ENCODE peak calls at places on chromosomes 6 and 20, in four cellular contexts. V, H, W and J are unnamed samples.

GRCh38 chr6:34360556-34360955 is 31.9 kb downstream of the NUDT3 start:
- DNase-seq in V (no peak), H (no peak), W (no peak), J (no peak)

GRCh38 chr6:129696843-129697242 is 13.1 kb downstream of the ARHGAP18 start:
- DNase-seq in V (no peak), H (no peak), W (no peak), J (no peak)

GRCh38 chr20:63661959-63662812 is 4.1 kb downstream of the RTEL1 start:
- DNase-seq in V (no peak), H (no peak), W (no peak), J (no peak)

GRCh38 chr6:111813247-111814162 is 59.7 kb downstream of the FYN start:
- DNase-seq in V (no peak), H (no peak), W (no peak), J (no peak)

GRCh38 chr6:92684386-92684785 is 735.0 kb downstream of the EPHA7 start:
- DNase-seq in V (no peak), H (no peak), W (no peak), J (no peak)

GRCh38 chr6:10901751-10902150 is 14.9 kb downstream of the SYCP2L start:
- DNase-seq in V (no peak), H (no peak), W (no peak), J (peak; percentile 59)

GRCh38 chr6:16278048-16278724 is 39.8 kb downstream of the GMPR start:
- DNase-seq in V (no peak), H (no peak), W (no peak), J (no peak)

GRCh38 chr6:22765015-22765414 is 195.6 kb downstream of the HDGFL1 start:
- DNase-seq in V (no peak), H (no peak), W (no peak), J (no peak)

GRCh38 chr6:147922764-147923163 is 414.3 kb downstream of the SAMD5 start:
- DNase-seq in V (no peak), H (no peak), W (no peak), J (no peak)
- TF ChIP-seq PBX3 in V (no peak), H (no peak), W (no peak), J (no peak)

GRCh38 chr6:139655783-139656705 is 281.6 kb upstream of the CITED2 start:
- DNase-seq in V (peak; percentile 32), H (no peak), W (peak; percentile 14), J (no peak)
- TF ChIP-seq PBX3 in V (no peak), H (no peak), W (no peak), J (no peak)

GRCh38 chr6:43588194-43588593 is 12.2 kb downstream of the POLH start:
- DNase-seq in V (no peak), H (no peak), W (no peak), J (no peak)

GRCh38 chr6:43584892-43585570 is 9.0 kb downstream of the POLH start:
- DNase-seq in V (no peak), H (no peak), W (no peak), J (no peak)

GRCh38 chr6:43578748-43579147 is 2.8 kb downstream of the POLH start:
- DNase-seq in V (no peak), H (no peak), W (no peak), J (no peak)

GRCh38 chr6:43579171-43579570 is 3.2 kb downstream of the POLH start:
- DNase-seq in V (no peak), H (no peak), W (peak; percentile 16), J (no peak)

GRCh38 chr6:43582911-43583310 is 6.9 kb downstream of the POLH start:
- DNase-seq in V (no peak), H (no peak), W (no peak), J (no peak)
- TF ChIP-seq PBX3 in V (no peak), H (no peak), W (no peak), J (no peak)

DNA sequence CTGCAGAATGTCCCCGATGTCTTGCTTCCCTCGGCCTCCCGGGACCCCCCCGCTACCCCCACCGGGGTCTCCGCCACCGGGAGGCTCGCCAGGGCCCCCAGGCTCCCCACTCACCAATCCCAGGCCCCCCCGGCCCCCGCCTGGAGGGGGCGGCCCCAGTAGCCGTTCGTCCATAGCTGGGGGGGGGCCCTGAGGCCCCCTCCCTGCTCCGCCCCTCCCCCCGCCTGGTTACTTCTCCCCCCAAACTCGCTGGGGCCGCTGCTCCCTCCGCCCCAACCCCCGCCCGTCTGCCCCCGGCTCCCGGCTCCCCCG is 304 bp downstream of the PBX2 start:
- DNase-seq in V (no peak), H (peak; percentile 58), W (no peak), J (no peak)
- TF ChIP-seq PBX3 in V (no peak), H (no peak), W (no peak), J (no peak)

GRCh38 chr6:45118684-45119230 is 209.4 kb upstream of the RUNX2 start:
- DNase-seq in V (no peak), H (no peak), W (no peak), J (no peak)

GRCh38 chr6:45112711-45113110 is 215.4 kb upstream of the RUNX2 start:
- DNase-seq in V (no peak), H (no peak), W (no peak), J (no peak)

GRCh38 chr6:45115696-45116095 is 212.4 kb upstream of the RUNX2 start:
- DNase-seq in V (no peak), H (no peak), W (no peak), J (no peak)

DNA sequence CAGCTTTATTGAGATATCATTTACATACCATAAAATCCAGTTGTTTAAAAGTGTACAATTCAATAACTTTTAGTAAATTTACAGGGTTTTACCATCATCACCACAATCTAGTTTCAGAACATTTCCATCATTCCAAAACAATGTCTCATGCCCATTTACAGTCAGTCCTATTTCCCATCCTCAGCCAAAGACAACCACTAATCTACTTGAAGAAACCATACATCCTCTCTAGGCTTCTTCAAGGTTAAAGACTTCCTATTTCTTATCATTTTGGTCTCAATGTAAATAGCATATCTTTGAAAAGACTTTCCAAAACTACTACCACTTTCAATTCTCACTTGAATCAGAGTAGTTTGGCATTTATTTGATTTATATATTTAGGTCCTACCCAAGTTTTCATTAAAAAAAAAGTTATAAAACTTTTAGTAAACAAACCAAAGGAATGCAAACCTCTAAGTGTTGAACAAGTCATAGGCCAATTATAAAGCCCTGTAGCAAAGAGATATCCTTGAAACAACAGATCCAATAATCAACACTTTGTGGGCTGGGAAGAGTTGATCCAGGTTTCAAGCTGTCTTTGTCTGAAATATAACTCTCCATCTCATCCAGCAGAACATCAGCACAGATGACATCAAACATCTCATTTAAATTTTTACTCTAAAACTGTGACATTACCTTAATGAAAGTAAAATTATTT is 211.3 kb upstream of the RUNX2 start:
- DNase-seq in V (no peak), H (no peak), W (no peak), J (no peak)
- TF ChIP-seq PBX3 in V (no peak), H (peak; percentile 23), W (no peak), J (no peak)

DNA sequence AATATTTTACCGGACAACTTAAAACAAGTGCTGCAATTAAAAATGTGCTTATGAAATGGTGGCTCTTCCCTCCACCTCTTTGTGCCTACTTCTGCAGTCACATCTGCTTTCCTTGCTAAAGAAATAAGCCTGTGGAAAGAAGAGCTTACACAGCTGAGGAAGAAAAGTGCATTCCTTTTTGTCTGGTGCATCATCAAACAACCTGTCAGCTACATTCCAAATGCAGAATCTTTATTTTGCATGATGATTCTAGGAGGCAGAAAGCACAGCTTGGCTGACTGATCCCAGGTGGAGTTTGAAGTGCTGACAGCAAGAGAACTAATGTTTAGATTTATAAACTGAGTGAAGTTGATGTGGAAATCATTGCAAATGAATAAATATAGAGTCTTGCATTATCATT is 223.2 kb upstream of the MCHR2 start:
- DNase-seq in V (no peak), H (no peak), W (no peak), J (no peak)
- TF ChIP-seq PBX3 in V (no peak), H (peak; percentile 89), W (no peak), J (no peak)

GRCh38 chr6:154594474-154595198 is 84.2 kb upstream of the CNKSR3 start:
- DNase-seq in V (no peak), H (no peak), W (no peak), J (no peak)

GRCh38 chr6:154590770-154591169 is 80.3 kb upstream of the CNKSR3 start:
- DNase-seq in V (no peak), H (no peak), W (no peak), J (no peak)

GRCh38 chr6:154591220-154591619 is 80.7 kb upstream of the CNKSR3 start:
- DNase-seq in V (no peak), H (no peak), W (no peak), J (no peak)

GRCh38 chr6:154592199-154592860 is 81.8 kb upstream of the CNKSR3 start:
- DNase-seq in V (no peak), H (no peak), W (no peak), J (no peak)

DNA sequence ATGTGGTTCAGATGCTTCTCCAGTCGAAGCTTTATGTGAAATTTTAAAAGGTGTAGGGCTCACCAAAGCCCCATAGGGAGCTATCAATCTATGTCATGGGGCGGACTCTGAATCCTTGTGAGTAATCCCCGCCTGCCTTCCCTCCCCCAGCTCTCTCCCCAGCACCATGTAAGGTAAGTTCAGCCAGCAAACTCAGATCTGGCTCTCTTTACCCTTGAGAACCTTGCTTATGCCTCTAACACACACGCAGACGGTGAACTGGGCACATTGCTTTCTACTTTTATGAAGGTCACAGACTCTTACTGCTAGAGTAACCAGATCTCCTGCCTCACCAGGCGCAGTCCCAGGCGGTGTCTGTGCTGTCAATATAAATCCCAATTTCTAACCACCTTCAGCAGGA is 82.6 kb upstream of the CNKSR3 start:
- DNase-seq in V (no peak), H (no peak), W (peak; percentile 16), J (no peak)
- TF ChIP-seq PBX3 in V (no peak), H (no peak), W (no peak), J (peak; percentile 44)

GRCh38 chr6:56958481-56958880 is 3.6 kb downstream of the BEND6 start:
- DNase-seq in V (no peak), H (no peak), W (no peak), J (no peak)
- TF ChIP-seq PBX3 in V (no peak), H (peak; percentile 42), W (no peak), J (no peak)

GRCh38 chr20:50708845-50709555 is 17.7 kb upstream of the RIPOR3 start:
- DNase-seq in V (no peak), H (no peak), W (no peak), J (no peak)
- TF ChIP-seq PBX3 in V (no peak), H (no peak), W (no peak), J (no peak)